ENCODE peak calls at places on chromosome 17, in eight cellular contexts. J is lung, D is HFFc6, N is H1, Q is IMR-90, V is SK-N-SH, S is AG04450, R is activated B cell treated with CpG ODN at 0.5 μM for 24 hours. U is an unnamed sample.

GRCh38 chr17:11511696-11512095 is 86.6 kb upstream of the DNAH9 start:
- DNase-seq in V (peak; percentile 42), Q (no peak), J (no peak), S (no peak), N (no peak), D (no peak), R (no peak), U (no peak)

GRCh38 chr17:8798176-8799000 is 777 bp downstream of the MFSD6L start:
- DNase-seq in N (no peak), J (no peak), S (no peak), R (no peak), Q (no peak), D (no peak), V (no peak), U (no peak)

GRCh38 chr17:48023408-48024148 is 14.0 kb downstream of the COPZ2 start:
- DNase-seq in D (peak; percentile 79), S (no peak), V (peak; percentile 94), N (peak; percentile 93), J (peak; percentile 84), R (peak; percentile 54), Q (peak; percentile 32), U (peak; percentile 25)

GRCh38 chr17:4900231-4901107 is 1.1 kb downstream of the C17orf107 start:
- DNase-seq in V (no peak), R (peak; percentile 46), D (no peak), J (no peak), Q (no peak), S (no peak), N (peak; percentile 91), U (peak; percentile 42)

GRCh38 chr17:45127209-45127582 is 5.1 kb downstream of the PLCD3 start:
- DNase-seq in R (no peak), J (no peak), N (no peak), S (no peak), V (no peak), Q (no peak), D (no peak), U (no peak)

GRCh38 chr17:79835470-79835899 is 3.8 kb downstream of the CBX4 start:
- DNase-seq in Q (no peak), N (peak; percentile 63), S (no peak), J (no peak), R (no peak), D (no peak), V (peak; percentile 65), U (no peak)

GRCh38 chr17:34299017-34299416 is 13.5 kb downstream of the CCL11 start:
- DNase-seq in D (peak; percentile 17), Q (no peak), S (no peak), J (no peak), N (no peak), V (no peak), R (no peak), U (no peak)

GRCh38 chr17:20156196-20157077 is 147.3 kb downstream of the SPECC1 start:
- DNase-seq in R (peak; percentile 44), D (no peak), J (peak; percentile 59), Q (peak; percentile 25), S (no peak), V (peak; percentile 76), N (no peak), U (no peak)

GRCh38 chr17:50396261-50397110 is 837 bp downstream of the LRRC59 start:
- DNase-seq in J (peak; percentile 69), V (peak; percentile 58), R (no peak), Q (peak; percentile 56), D (peak; percentile 26), S (no peak), N (no peak), U (no peak)

GRCh38 chr17:38416840-38417209 is 11.4 kb upstream of the ARHGAP23 start:
- DNase-seq in R (no peak), N (no peak), D (no peak), Q (no peak), V (no peak), J (peak; percentile 57), S (no peak), U (no peak)

GRCh38 chr17:49162866-49163265 is 30.3 kb downstream of the B4GALNT2 start:
- DNase-seq in Q (no peak), S (no peak), N (no peak), D (no peak), V (no peak), J (no peak), R (no peak), U (no peak)

GRCh38 chr17:64081802-64082799 is 47.8 kb downstream of the ERN1 start:
- DNase-seq in N (no peak), S (peak; percentile 24), D (peak; percentile 65), J (no peak), R (no peak), Q (peak; percentile 82), V (peak; percentile 76), U (no peak)

GRCh38 chr17:7443499-7444485 is 1.1 kb upstream of the CHRNB1 start:
- DNase-seq in D (no peak), N (no peak), S (no peak), R (no peak), Q (peak; percentile 75), J (no peak), V (no peak), U (no peak)

DNA sequence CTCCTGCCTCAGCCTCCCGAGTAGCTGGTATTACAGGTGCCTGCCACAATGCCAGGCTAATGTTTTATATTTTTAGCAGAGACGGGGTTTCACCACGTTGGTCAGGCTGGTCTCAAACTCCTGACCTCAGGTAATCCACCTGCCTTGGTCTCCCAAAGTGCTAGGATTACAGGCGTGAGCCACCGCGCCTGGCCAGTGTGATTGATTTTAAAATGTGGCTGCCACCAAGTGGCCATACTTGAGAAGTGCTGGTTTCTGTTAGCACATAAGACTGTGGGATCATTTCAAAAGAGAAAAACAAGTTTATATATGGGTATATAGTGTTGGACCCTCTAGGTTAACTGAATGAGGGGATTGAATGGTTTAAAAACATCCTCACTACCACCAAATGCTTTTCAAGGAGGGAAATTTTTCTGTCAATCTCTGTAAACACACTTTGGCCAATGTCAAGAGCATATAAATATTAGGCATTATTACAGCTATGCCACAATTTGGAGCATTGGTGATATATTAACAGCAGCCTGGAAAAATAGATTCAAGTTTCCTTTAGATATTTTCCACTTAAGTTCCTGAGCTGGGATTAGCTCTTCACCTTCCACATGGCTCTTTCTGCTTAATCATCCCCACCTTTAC is 13.5 kb upstream of the DHRS13 start:
- DNase-seq in S (no peak), Q (peak; percentile 43), V (peak; percentile 49), J (peak; percentile 42), N (no peak), R (no peak), D (peak; percentile 15), U (peak; percentile 34)
- TF ChIP-seq CTCF in S (peak; percentile 54), Q (peak; percentile 50), V (peak; percentile 71), J (peak; percentile 75), N (peak; percentile 30), R (peak; percentile 52), D (peak; percentile 82), U (peak; percentile 85)

DNA sequence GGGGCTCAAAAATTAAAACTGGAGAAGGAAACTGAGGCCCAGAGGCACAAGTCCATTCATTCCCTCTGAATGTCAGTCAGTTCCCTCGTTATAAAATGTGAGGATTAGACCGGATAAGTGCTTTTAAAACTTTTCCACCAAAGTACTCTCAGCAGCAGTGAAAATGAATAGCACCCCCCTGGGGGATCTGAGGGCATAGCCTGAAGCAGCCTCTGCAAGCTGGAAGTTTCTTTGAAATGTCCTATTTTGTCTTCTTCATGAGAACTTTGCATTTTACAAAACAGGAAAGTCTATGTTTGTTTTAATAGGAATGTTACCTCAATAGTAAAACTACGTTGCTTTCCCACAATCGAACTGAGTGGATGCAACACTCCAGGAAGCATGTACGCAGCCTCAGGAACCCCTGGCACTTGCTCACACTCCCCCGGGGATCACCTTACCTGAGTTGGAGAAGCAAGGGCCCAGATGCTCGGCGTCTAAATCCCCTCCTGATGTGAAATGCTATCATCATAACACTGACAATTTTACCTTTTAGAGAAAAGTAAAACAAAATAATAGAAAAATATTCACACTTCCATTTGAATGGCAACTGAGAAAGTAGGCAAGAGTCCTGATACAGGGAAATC is 272.9 kb downstream of the CEP112 start:
- DNase-seq in J (no peak), Q (no peak), N (no peak), R (no peak), S (no peak), V (no peak), D (no peak), U (no peak)
- TF ChIP-seq CTCF in J (no peak), Q (no peak), N (peak; percentile 14), R (no peak), S (peak; percentile 19), V (peak; percentile 9), D (no peak), U (no peak)

DNA sequence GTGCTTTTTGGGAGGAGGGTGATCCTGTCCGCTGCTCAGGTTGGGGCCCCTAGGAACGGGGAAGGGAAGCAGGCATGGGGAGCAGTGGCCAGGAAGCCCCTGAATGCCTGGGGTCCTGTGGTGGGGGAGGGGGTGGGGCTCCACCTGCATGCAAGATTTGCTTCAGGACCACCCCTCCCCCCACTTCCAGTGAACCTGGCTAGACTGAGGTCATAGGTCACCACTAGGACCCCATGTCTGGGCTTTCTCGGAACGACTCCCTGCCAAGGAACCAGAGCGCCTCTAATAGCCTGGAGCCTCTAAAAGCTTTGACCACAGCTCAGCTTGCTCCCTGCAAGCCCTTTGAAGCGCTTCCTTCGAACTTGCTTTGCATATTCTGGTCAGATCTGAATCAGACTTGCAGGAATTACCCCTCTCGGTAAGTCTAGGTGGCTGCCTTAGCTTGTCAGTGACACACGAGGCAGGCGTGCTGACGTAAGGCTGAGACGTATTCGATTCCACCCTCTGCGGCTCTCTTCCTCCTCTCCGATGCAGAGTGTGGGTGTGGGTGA is 3.6 kb downstream of the SOCS3 start:
- DNase-seq in N (peak; percentile 74), R (peak; percentile 67), D (peak; percentile 99), V (no peak), J (no peak), Q (peak; percentile 98), S (peak; percentile 78), U (peak; percentile 84)
- TF ChIP-seq CTCF in N (no peak), R (no peak), D (peak; percentile 8), V (no peak), J (no peak), Q (no peak), S (no peak), U (no peak)

GRCh38 chr17:58446086-58446485 is 28.8 kb upstream of the RNF43 start:
- DNase-seq in J (no peak), N (no peak), R (no peak), D (no peak), Q (no peak), S (no peak), V (no peak), U (no peak)

GRCh38 chr17:58452738-58453137 is 35.4 kb upstream of the RNF43 start:
- DNase-seq in S (no peak), R (no peak), D (no peak), Q (peak; percentile 10), J (no peak), N (no peak), V (no peak), U (no peak)

DNA sequence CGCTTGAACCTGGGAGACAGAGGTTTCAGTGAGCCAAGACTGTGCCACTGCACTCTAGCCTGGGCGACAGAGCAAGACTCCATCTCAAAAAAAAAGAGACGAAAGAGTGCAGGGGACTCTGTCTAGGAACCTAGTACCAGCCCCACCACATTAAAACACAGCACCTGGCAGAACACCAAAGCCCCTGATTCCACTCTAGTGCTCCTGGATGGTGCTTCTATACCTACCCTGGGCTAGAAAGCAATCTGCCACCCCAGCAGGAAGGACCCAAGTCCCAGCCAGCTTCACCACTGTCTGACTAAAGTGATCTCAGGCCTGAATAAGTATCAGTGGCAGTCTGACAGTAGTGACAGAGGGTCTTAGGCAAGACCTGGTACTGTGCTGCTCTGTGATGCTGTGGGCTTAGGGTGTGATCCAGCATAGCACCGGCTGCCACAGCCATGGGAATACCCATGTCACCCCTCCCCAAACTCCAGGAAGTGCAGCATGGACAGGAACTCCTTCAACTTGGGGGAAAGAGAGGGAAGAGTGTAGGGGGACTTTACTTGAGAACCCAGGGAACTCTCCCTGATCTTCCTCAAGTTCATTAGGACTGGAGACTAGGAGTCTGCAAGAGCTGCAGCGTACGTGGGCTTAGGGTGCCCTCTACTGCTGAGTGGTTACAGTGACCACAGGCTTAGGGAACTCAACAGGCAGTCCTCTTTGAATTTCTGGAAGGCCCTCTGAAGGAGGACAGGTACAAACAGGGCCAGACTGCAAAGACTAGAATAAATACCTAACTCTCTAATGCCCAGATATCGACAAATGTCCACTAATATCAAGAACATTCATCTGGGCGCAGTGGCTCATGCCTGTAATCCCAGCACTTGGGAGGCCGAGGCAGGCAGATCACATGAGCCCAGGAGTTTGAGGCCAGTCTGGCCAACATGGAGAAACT is 30.0 kb upstream of the RNF43 start:
- DNase-seq in S (peak; percentile 76), Q (peak; percentile 85), V (peak; percentile 78), R (peak; percentile 43), D (peak; percentile 75), N (peak; percentile 83), J (peak; percentile 74), U (peak; percentile 43)
- TF ChIP-seq CTCF in S (peak; percentile 94), Q (peak; percentile 94), V (peak; percentile 88), R (no peak), D (peak; percentile 83), N (peak; percentile 81), J (peak; percentile 74), U (peak; percentile 57)

U was measured in CD4-positive, alpha-beta T cell.